ENCODE peak calls at places on chromosome 16, in ten cellular contexts. M is MV-4-11; Z is occipital lobe; H is GDM1; Y is left ventricle myocardium inferior; O is activated CD8-positive, alpha-beta memory T cell treated with anti-CD3 and anti-CD28 coated beads, Interleukin-2, amount 50 U/mL, for 4 hours; Q is dorsolateral prefrontal cortex; T is EH; C is stimulated activated naive CD8-positive, alpha-beta T cell treated with anti-CD3 and anti-CD28 coated beads, Interleukin-15, Interleukin-2, amounts not matched to agents 100 U/mL and 50 U/mL, for 24 hours; I is NCI-H1105. J is an unnamed sample.

GRCh38 chr16:24890746-24891145 is 45.0 kb downstream of the SLC5A11 start:
- DNase-seq in M (no peak), Z (no peak), H (no peak), Y (no peak), O (no peak), Q (no peak), T (no peak), C (no peak), I (no peak), J (no peak)

GRCh38 chr16:48895142-48895541 is 285.2 kb upstream of the N4BP1 start:
- DNase-seq in M (no peak), Z (no peak), H (no peak), Y (no peak), O (no peak), Q (no peak), T (no peak), C (no peak), I (no peak), J (no peak)

GRCh38 chr16:88649924-88650748 is 717 bp downstream of the CYBA start:
- DNase-seq in M (peak; percentile 65), Z (no peak), H (no peak), Y (peak; percentile 47), O (no peak), Q (no peak), T (peak; percentile 39), C (peak; percentile 48), I (no peak), J (no peak)

GRCh38 chr16:78976212-78976611 is 624.3 kb downstream of the MAF start:
- DNase-seq in M (no peak), Z (no peak), H (no peak), Y (no peak), O (no peak), Q (no peak), T (no peak), C (no peak), I (no peak), J (no peak)

GRCh38 chr16:57830890-57831484 is 28.7 kb upstream of the KIFC3 start:
- DNase-seq in M (no peak), Z (no peak), H (no peak), Y (no peak), O (no peak), Q (no peak), T (no peak), C (no peak), I (no peak), J (no peak)

GRCh38 chr16:20865420-20866126 is 34.6 kb downstream of the DCUN1D3 start:
- DNase-seq in M (no peak), Z (no peak), H (no peak), Y (no peak), O (no peak), Q (no peak), T (peak; percentile 77), C (no peak), I (no peak), J (no peak)

GRCh38 chr16:12674096-12674495 is 129.6 kb downstream of the CPPED1 start:
- DNase-seq in M (no peak), Z (no peak), H (no peak), Y (no peak), O (no peak), Q (no peak), T (peak; percentile 87), C (no peak), I (no peak), J (no peak)

GRCh38 chr16:67516296-67517177 is 12.1 kb upstream of the RIPOR1 start:
- DNase-seq in M (no peak), Z (no peak), H (no peak), Y (no peak), O (no peak), Q (no peak), T (peak; percentile 84), C (no peak), I (no peak), J (peak; percentile 21)

GRCh38 chr16:70746040-70746707 is 54.8 kb downstream of the VAC14 start:
- DNase-seq in M (peak; percentile 31), Z (peak; percentile 65), H (no peak), Y (peak; percentile 50), O (no peak), Q (peak; percentile 36), T (peak; percentile 88), C (no peak), I (no peak), J (peak; percentile 67)

GRCh38 chr16:69107311-69107962 is 2.0 kb downstream of the HAS3 start:
- DNase-seq in M (no peak), Z (no peak), H (no peak), Y (peak; percentile 40), O (no peak), Q (no peak), T (peak; percentile 20), C (no peak), I (no peak), J (no peak)

GRCh38 chr16:13042291-13042690 is 140.9 kb downstream of the SHISA9 start:
- DNase-seq in M (no peak), Z (no peak), H (no peak), Y (no peak), O (no peak), Q (no peak), T (no peak), C (no peak), I (no peak), J (no peak)

GRCh38 chr16:47018223-47018891 is 44.9 kb upstream of the DNAJA2 start:
- DNase-seq in M (peak; percentile 93), Z (peak; percentile 12), H (no peak), Y (no peak), O (peak; percentile 29), Q (no peak), T (peak; percentile 8), C (peak; percentile 36), I (peak; percentile 25), J (no peak)

GRCh38 chr16:72612271-72612670 is 435.7 kb downstream of the ZFHX3 start:
- DNase-seq in M (no peak), Z (no peak), H (no peak), Y (no peak), O (no peak), Q (no peak), T (peak; percentile 36), C (no peak), I (no peak), J (no peak)